ENCODE peak calls at places on chromosomes 5 and 9, in ten cellular contexts. E is heart right ventricle, O is colonic mucosa, Y is Peyer's patch, V is body of pancreas, U is WTC11, T is AG04450, A is left lung, D is cardiac fibroblast, R is kidney epithelial cell. P is an unnamed sample.

GRCh38 chr5:176697929-176698520 is 50.7 kb downstream of the TSPAN17 start:
- DNase-seq in R (no peak), E (no peak), V (no peak), Y (no peak), U (peak), D (no peak), O (no peak), T (no peak), A (no peak), P (no peak)

GRCh38 chr9:96156578-96156977 is 145.4 kb downstream of the HSD17B3 start:
- DNase-seq in O (no peak), A (no peak), T (no peak), Y (no peak), U (no peak), R (no peak), D (no peak), E (no peak), V (no peak), P (no peak)

GRCh38 chr9:21890696-21891095 is 88.3 kb downstream of the MTAP start:
- DNase-seq in Y (no peak), V (no peak), U (no peak), D (no peak), O (no peak), T (no peak), R (no peak), E (no peak), A (no peak), P (no peak)

GRCh38 chr5:35822541-35822940 is 34.1 kb upstream of the IL7R start:
- DNase-seq in E (no peak), O (no peak), Y (peak), V (no peak), U (no peak), A (no peak), D (no peak), R (no peak), T (no peak), P (no peak)

GRCh38 chr5:147539053-147539452 is 29.2 kb upstream of the DPYSL3 start:
- DNase-seq in D (peak), E (no peak), U (no peak), O (no peak), V (no peak), R (no peak), A (no peak), T (no peak), Y (no peak), P (no peak)

GRCh38 chr5:179270581-179271300 is 74.5 kb downstream of the ADAMTS2 start:
- DNase-seq in R (no peak), U (peak), V (no peak), O (peak), Y (no peak), E (no peak), T (no peak), A (peak), D (peak), P (no peak)

GRCh38 chr9:110776207-110776606 is 107.6 kb downstream of the MUSK start:
- DNase-seq in O (no peak), D (peak), U (no peak), A (no peak), Y (no peak), E (no peak), V (no peak), T (no peak), R (no peak), P (no peak)

GRCh38 chr9:100428871-100429654 is 2.1 kb downstream of the MSANTD3 start:
- DNase-seq in R (peak), D (peak), E (peak), V (no peak), Y (no peak), T (peak), A (no peak), U (no peak), O (no peak), P (no peak)

GRCh38 chr9:28841795-28842194 is 1268.5 kb upstream of the C9orf72 start:
- DNase-seq in O (no peak), E (no peak), A (no peak), V (no peak), U (no peak), Y (no peak), T (no peak), R (no peak), D (no peak), P (no peak)

GRCh38 chr5:149936700-149937091 is 7.9 kb downstream of the PDE6A start:
- DNase-seq in T (peak), D (peak), V (no peak), R (no peak), A (no peak), O (no peak), Y (no peak), E (no peak), U (no peak), P (no peak)

GRCh38 chr5:180609817-180610550 is 18.7 kb upstream of the SCGB3A1 start:
- DNase-seq in Y (no peak), E (no peak), T (no peak), V (no peak), O (no peak), R (no peak), U (no peak), D (no peak), A (no peak), P (no peak)

DNA sequence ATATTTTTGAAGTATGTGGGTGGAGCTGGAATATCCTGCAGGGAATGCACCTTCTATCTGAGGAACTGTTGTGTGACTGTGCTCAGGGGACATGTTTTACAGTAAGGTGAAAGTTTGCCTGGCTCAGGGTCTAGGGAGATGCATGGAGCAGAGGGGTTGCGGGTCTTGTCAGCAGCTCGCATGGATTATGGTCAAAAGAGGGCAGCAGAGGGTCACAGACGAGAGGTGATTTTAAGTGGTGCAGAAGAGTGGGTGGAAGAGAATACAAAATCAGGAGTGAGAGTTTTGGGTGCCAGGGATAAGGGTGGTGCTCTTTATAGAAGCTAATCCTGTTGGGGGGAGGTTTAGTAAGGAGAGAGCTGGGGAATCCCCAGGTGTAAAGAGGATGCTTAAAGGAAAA is 53.5 kb upstream of the GRIN3A start:
- DNase-seq in U (peak), A (no peak), O (peak), D (no peak), T (no peak), E (no peak), R (no peak), V (peak), Y (no peak), P (peak)
- TF ChIP-seq CTCF in U (peak), A (peak), O (peak), D (peak), T (no peak), E (peak), R (peak), V (peak), Y (peak), P (peak)

GRCh38 chr9:93183106-93183662 is 755 bp upstream of the WNK2 start:
- DNase-seq in D (no peak), Y (no peak), T (no peak), V (no peak), R (no peak), E (no peak), O (no peak), U (no peak), A (no peak), P (no peak)
- TF ChIP-seq CTCF in D (no peak), Y (no peak), T (no peak), V (no peak), R (no peak), E (no peak), O (no peak), U (no peak), A (no peak), P (no peak)

DNA sequence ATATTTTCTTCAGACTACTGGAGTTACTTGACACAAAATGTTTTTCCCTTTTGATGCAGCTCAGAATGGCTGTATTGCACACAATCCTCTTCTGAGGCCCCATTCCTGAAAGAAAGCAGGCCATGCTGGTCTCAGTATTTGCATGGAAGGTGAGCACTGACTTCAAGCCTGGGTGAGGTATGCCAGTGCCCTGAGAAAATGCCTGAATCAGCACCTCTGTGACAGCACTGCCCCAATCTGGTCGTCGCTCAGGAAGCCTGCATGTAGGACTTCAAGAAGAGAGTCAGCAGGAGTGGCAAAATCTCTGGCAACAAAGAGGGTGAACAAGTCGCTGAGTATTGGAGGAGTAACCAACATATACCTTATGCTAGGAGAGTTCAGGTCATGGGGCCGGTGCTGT is 425.2 kb upstream of the PIK3R1 start:
- DNase-seq in R (no peak), Y (no peak), V (no peak), U (no peak), D (no peak), E (no peak), T (no peak), A (no peak), O (no peak), P (no peak)
- TF ChIP-seq CTCF in R (no peak), Y (no peak), V (no peak), U (no peak), D (no peak), E (no peak), T (no peak), A (no peak), O (no peak), P (no peak)

DNA sequence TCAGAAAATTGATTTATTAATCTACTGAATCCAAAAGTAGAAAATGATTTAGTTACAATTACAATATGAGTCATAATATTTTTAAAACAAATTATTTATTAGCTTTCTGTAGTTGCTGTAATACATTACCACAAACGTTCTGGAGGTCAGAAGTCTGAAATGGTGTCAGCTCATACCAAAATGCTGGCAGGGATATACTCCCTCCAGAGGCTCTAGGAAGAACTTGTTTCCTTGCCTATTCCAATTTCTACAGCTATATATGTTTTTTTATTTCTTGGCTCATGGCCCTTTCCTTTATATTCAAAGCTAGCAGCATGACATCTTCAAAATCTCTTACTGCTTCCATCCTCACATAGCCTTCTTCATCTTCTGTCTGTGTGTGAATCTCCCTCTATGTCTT is 667.9 kb upstream of the ITGA1 start:
- DNase-seq in O (no peak), Y (no peak), V (no peak), E (no peak), D (no peak), R (no peak), T (no peak), A (no peak), U (no peak), P (no peak)
- TF ChIP-seq CTCF in O (no peak), Y (no peak), V (no peak), E (no peak), D (no peak), R (no peak), T (no peak), A (no peak), U (no peak), P (no peak)

DNA sequence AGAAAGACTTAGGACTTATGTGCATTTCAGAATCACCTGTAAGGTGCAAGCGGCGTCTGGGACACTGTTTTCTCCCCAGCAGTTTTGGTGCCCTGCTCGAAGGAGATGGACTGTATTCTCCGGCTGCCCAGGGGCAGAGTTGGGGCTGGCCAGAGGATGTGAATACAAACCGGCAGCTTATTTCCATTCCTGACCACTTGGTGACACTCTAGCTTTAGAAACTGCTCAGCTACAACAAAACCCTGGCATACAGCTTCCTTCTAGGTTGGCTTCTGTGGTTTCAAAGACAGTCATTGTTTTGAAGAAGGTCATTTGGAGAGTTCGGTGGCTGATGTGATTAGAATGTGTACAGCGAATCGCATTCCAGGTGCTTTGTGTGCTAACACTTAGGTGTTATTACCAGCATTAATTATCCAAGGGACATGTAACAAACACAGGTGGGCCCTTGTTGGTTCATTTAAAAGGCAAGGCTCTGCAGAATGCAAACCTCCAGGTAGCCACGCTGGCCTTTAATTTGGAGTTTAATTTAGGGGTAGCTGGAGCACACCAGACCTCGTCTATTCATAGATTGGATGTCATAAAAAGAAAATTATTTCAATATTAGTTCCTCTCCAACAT is 191.0 kb downstream of the MAT2B start:
- DNase-seq in V (peak), Y (peak), E (peak), R (peak), U (peak), D (peak), T (peak), A (no peak), O (peak), P (peak)
- TF ChIP-seq CTCF in V (peak), Y (peak), E (peak), R (peak), U (peak), D (peak), T (peak), A (peak), O (peak), P (no peak)

DNA sequence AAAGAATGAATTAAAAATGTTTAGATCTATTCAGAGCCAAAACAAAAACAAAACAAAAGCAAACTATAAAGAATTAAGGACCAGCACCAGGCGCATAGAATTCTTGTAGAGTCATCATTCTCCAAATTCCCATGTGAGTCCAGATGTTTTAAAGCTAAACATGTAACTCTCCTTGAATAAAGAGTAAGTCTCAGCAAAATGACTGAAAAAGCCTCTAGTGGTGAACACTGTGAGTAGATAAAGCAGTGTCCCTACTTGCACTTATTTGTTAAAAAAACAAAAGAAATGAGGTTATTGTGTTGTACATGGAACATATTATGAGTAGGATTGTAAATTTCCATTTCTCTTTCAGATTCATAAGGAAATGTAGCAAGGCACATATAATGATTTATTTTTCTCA is 44.0 kb downstream of the NNT start:
- DNase-seq in Y (no peak), E (no peak), V (no peak), A (no peak), O (no peak), R (no peak), U (no peak), T (no peak), D (peak), P (no peak)
- TF ChIP-seq CTCF in Y (no peak), E (no peak), V (no peak), A (no peak), O (no peak), R (no peak), U (no peak), T (peak), D (peak), P (no peak)

DNA sequence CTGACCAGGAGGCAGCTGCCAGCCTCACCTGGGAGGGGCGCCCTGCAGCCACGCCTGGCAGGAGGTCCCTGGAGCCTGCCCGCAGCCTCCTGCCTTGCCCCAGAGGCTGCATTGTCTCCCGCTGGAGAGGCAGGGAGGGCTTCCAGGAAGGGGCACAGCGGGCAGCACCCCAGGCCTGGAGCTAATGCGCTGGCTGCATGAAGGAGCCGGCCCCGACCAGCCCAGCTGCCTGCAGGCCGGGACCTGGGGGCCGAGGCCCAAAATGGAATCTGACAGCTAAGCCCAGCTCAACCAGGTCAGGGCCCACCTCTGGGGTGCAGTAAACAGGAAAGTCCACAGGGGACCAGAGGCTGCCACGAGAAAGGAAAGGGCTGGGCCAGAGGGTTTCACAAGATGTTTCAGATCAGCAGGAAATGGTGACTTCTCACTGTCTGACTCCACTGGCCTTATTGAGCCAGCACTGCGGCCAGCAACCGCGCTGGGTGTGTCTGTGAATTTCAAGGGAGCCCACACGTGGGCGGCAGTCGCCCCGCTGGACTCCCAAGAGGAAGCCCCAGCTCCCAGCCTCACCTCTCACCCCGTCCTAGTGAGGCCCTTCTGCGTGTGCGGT is 18.6 kb upstream of the NOTCH1 start:
- DNase-seq in D (peak), O (peak), V (no peak), R (no peak), E (peak), T (no peak), U (no peak), A (peak), Y (no peak), P (no peak)
- TF ChIP-seq CTCF in D (peak), O (no peak), V (peak), R (no peak), E (peak), T (peak), U (no peak), A (no peak), Y (peak), P (no peak)

GRCh38 chr9:127899200-127899943 is at the start of gene ST6GALNAC6:
- DNase-seq in E (peak), O (peak), D (peak), Y (peak), T (no peak), A (peak), U (peak), R (no peak), V (peak), P (peak)
- TF ChIP-seq CTCF in E (no peak), O (no peak), D (no peak), Y (peak), T (no peak), A (no peak), U (no peak), R (no peak), V (no peak), P (no peak)

P was measured in endothelial cell.